ENCODE peak calls at places on chromosomes 3 and 15, in ten cellular contexts. V is uterus, C is tibial artery, B is psoas muscle, R is coronary artery, K is esophagus squamous epithelium, Z is foreskin fibroblast, X is GM23248, D is breast epithelium, O is Panc1. I is an unnamed sample.

GRCh38 chr3:112638327-112639020 is 2.5 kb downstream of the CCDC80 start:
- DNase-seq in X (peak; percentile 84), R (no peak), V (peak; percentile 58), D (no peak), C (peak; percentile 84), K (no peak), O (no peak), B (no peak), Z (no peak), I (no peak)

GRCh38 chr15:93030430-93031102 is 58.4 kb downstream of the RGMA start:
- DNase-seq in C (peak; percentile 87), O (peak; percentile 50), D (peak; percentile 75), K (no peak), B (peak; percentile 87), R (no peak), V (peak; percentile 76), X (peak; percentile 79), Z (peak; percentile 42), I (peak; percentile 60)

GRCh38 chr3:48797626-48798025 is 50.0 kb downstream of the PRKAR2A start:
- DNase-seq in O (no peak), C (no peak), D (no peak), Z (no peak), X (peak; percentile 10), K (no peak), R (no peak), V (no peak), B (no peak), I (no peak)

GRCh38 chr3:57793737-57794187 is 37.7 kb downstream of the SLMAP start:
- DNase-seq in K (no peak), X (peak; percentile 48), Z (no peak), B (no peak), C (no peak), R (no peak), V (peak; percentile 43), D (no peak), O (no peak), I (peak; percentile 36)

GRCh38 chr15:77852241-77853007 is 219.7 kb upstream of the LINGO1 start:
- DNase-seq in O (no peak), V (no peak), B (peak; percentile 32), R (no peak), Z (no peak), X (no peak), C (peak; percentile 39), D (peak; percentile 48), K (no peak), I (no peak)

GRCh38 chr15:47588968-47589367 is 128.3 kb upstream of the SEMA6D start:
- DNase-seq in X (peak; percentile 3), R (no peak), O (no peak), C (no peak), V (no peak), B (no peak), K (no peak), Z (no peak), D (no peak), I (no peak)

GRCh38 chr15:79171320-79172031 is 80.9 kb upstream of the RASGRF1 start:
- DNase-seq in Z (no peak), X (no peak), V (no peak), O (no peak), R (peak; percentile 31), K (no peak), D (no peak), B (no peak), C (no peak), I (no peak)

GRCh38 chr15:70314018-70314354 is 216.3 kb upstream of the TLE3 start:
- DNase-seq in O (no peak), D (no peak), K (no peak), V (no peak), C (no peak), R (no peak), X (peak; percentile 20), B (no peak), Z (no peak), I (no peak)

GRCh38 chr15:47795864-47796263 is 78.6 kb downstream of the SEMA6D start:
- DNase-seq in O (no peak), D (no peak), B (no peak), K (no peak), X (no peak), C (no peak), R (no peak), Z (no peak), V (no peak), I (no peak)

GRCh38 chr3:46484911-46485696 is 12.7 kb upstream of the RTP3 start:
- DNase-seq in K (no peak), O (no peak), C (no peak), B (no peak), R (peak; percentile 62), D (no peak), V (no peak), Z (no peak), X (no peak), I (no peak)

GRCh38 chr15:64749167-64749566 is 26.2 kb downstream of the RBPMS2 start:
- DNase-seq in K (no peak), O (no peak), V (peak; percentile 71), B (peak; percentile 88), C (peak; percentile 83), R (no peak), X (peak; percentile 90), D (no peak), Z (peak; percentile 59), I (peak; percentile 4)

GRCh38 chr15:101578443-101578894 is 73.7 kb downstream of the TM2D3 start:
- DNase-seq in Z (no peak), X (peak; percentile 38), B (no peak), K (no peak), R (no peak), V (no peak), D (no peak), C (no peak), O (no peak), I (peak; percentile 32)

GRCh38 chr15:90322531-90322930 is 29.6 kb upstream of the ZNF774 start:
- DNase-seq in D (no peak), V (no peak), C (no peak), X (no peak), K (no peak), Z (no peak), R (peak; percentile 8), B (no peak), O (no peak), I (no peak)

GRCh38 chr15:90320885-90321278 is 31.2 kb upstream of the ZNF774 start:
- DNase-seq in C (no peak), R (no peak), D (no peak), Z (no peak), B (no peak), X (no peak), V (no peak), O (no peak), K (no peak), I (no peak)

GRCh38 chr15:90316139-90316538 is 35.9 kb upstream of the ZNF774 start:
- DNase-seq in R (no peak), D (no peak), Z (no peak), V (peak; percentile 55), K (no peak), B (no peak), X (no peak), C (no peak), O (no peak), I (peak; percentile 24)

GRCh38 chr15:90318591-90318990 is 33.5 kb upstream of the ZNF774 start:
- DNase-seq in R (peak; percentile 68), D (no peak), K (no peak), V (no peak), Z (no peak), X (no peak), O (no peak), B (no peak), C (no peak), I (no peak)

DNA sequence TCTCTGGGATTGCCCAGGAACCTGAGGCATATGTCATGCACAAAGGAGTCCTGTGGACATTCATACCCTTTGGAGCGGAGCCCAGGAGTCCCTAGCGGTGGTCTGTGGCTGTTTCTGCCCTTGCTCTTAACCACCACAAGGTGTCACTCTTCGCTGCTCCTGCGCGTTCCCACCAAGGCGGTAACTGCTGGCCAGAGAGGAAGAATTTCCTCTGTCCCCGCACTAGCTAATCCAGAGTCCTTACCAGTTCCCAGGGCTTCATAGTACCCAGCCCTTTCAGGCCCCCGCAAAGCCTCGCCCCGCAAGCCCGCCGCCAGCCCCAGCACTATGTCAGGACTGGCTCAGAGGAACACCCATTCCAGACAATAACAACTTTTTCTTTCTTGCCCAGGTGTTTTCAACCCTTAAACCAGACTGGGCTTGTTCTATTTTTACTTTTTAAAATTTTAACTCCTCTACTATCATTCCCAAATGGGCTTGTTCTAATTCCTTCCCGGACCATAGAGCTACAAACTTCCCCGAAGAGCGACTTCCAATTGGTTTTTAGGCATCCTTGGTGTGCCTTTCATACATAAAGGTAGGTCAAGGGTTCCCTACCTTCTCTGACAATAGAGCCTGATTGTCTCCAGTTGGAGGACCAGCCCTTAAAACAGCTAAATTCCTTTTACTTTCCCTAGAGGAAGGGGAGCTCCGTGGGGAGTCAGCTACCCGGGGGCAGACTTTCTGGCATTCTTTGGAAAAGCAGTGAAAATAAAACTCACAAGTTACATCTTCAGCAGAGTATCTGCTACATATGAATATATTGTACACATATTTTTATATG is 31.8 kb upstream of the ZNF774 start:
- DNase-seq in C (peak; percentile 88), D (peak; percentile 82), B (peak; percentile 90), V (peak; percentile 88), X (peak; percentile 98), K (no peak), O (peak; percentile 86), R (peak; percentile 91), Z (peak; percentile 85), I (peak; percentile 88)
- H3K4me3 ChIP-seq in C (no peak overlapping the region), D (peak overlapping the region; percentile 21), B (peak overlapping the region; percentile 42), V (no peak overlapping the region), X (peak overlapping the region; percentile 33), K (no peak overlapping the region), O (peak overlapping the region; percentile 36), R (peak overlapping the region; percentile 42), Z (no peak overlapping the region), I (no peak overlapping the region)

GRCh38 chr15:84658080-84658787 is at the start of gene NMB:
- DNase-seq in C (peak; percentile 90), V (peak; percentile 77), K (peak; percentile 32), Z (peak; percentile 76), D (peak; percentile 72), X (peak; percentile 89), B (peak; percentile 90), R (peak; percentile 88), O (no peak), I (peak; percentile 78)
- H3K4me3 ChIP-seq in C (peak within 1 kb of the TSS; percentile 67), V (peak within 1 kb of the TSS; percentile 60), K (peak within 1 kb of the TSS; percentile 57), Z (peak within 1 kb of the TSS; percentile 61), D (peak within 1 kb of the TSS; percentile 73), X (peak within 1 kb of the TSS; percentile 67), B (peak within 1 kb of the TSS; percentile 73), R (peak within 1 kb of the TSS; percentile 89), O (peak within 1 kb of the TSS; percentile 70), I (peak within 1 kb of the TSS; percentile 61)

DNA sequence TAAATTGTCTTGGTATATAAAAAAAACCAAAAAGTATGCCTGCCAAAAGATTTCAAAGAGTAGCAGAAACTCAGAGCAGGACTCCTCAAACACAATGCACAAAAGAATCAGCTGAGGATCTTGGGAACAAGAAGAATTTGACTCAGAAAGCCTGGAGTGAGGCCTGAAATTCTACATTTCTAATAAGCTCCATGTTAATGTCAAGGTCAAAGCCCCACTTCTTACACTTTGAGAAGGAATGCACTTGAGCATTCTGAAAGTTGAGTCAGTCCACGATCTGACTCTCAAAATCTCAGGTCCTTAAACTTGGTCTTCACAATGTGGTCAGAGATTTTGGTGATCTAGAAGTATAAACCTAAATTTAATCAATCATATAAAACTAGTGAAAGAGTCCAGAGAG is 910.0 kb upstream of the GBE1 start:
- DNase-seq in X (no peak), O (no peak), B (no peak), V (no peak), R (no peak), Z (no peak), C (no peak), K (no peak), D (no peak), I (no peak)
- H3K4me3 ChIP-seq in X (no peak overlapping the region), O (no peak overlapping the region), B (no peak overlapping the region), V (no peak overlapping the region), R (no peak overlapping the region), Z (no peak overlapping the region), C (no peak overlapping the region), K (no peak overlapping the region), D (no peak overlapping the region), I (no peak overlapping the region)

GRCh38 chr3:141313091-141313683 is 55.1 kb upstream of the ZBTB38 start:
- DNase-seq in R (no peak), V (no peak), D (no peak), O (no peak), B (no peak), C (no peak), Z (no peak), X (no peak), K (no peak), I (no peak)
- H3K4me3 ChIP-seq in R (no peak overlapping the region), V (no peak overlapping the region), D (no peak overlapping the region), O (no peak overlapping the region), B (no peak overlapping the region), C (no peak overlapping the region), Z (no peak overlapping the region), X (no peak overlapping the region), K (no peak overlapping the region), I (no peak overlapping the region)

I was measured in fibroblast of villous mesenchyme.